ENCODE peak calls at places on chromosomes 7 and 10, in seven cellular contexts. V is AG04450, G is choroid plexus epithelial cell, T is endothelial cell, H is tibial artery, C is mucosa of descending colon, P is fibroblast of mammary gland. F is an unnamed sample.

GRCh38 chr7:135174941-135175340 is 4.4 kb upstream of the CYREN start:
- DNase-seq in V (no peak), G (no peak), T (no peak), H (no peak), C (no peak), P (no peak), F (no peak)

GRCh38 chr7:26553582-26553981 is 261.9 kb downstream of the SNX10 start:
- DNase-seq in V (no peak), G (no peak), T (no peak), H (no peak), C (no peak), P (no peak), F (no peak)

GRCh38 chr10:94314913-94315545 is 47.7 kb downstream of the NOC3L start:
- DNase-seq in V (no peak), G (peak; percentile 80), T (no peak), H (no peak), C (no peak), P (peak; percentile 66), F (no peak)

GRCh38 chr7:42065942-42066341 is 171.1 kb downstream of the GLI3 start:
- DNase-seq in V (no peak), G (peak; percentile 72), T (no peak), H (no peak), C (no peak), P (no peak), F (no peak)

GRCh38 chr7:96236198-96237039 is 85.5 kb downstream of the SLC25A13 start:
- DNase-seq in V (peak; percentile 88), G (peak; percentile 97), T (no peak), H (peak; percentile 66), C (no peak), P (peak; percentile 97), F (no peak)

GRCh38 chr7:81584667-81585066 is 185.2 kb downstream of the HGF start:
- DNase-seq in V (no peak), G (peak; percentile 57), T (no peak), H (no peak), C (no peak), P (peak; percentile 63), F (no peak)

GRCh38 chr10:46558411-46559185 is 2.1 kb upstream of the GPRIN2 start:
- DNase-seq in V (no peak), G (no peak), T (peak; percentile 3), H (peak; percentile 61), C (peak; percentile 23), P (no peak), F (peak; percentile 1)

GRCh38 chr7:143217806-143218205 is 4.0 kb upstream of the TAS2R40 start:
- DNase-seq in V (no peak), G (no peak), T (no peak), H (no peak), C (no peak), P (no peak), F (no peak)

GRCh38 chr10:113788604-113789083 is 37.2 kb downstream of the PLEKHS1 start:
- DNase-seq in V (peak; percentile 77), G (peak; percentile 94), T (no peak), H (no peak), C (no peak), P (peak; percentile 99), F (no peak)

GRCh38 chr10:86851329-86852207 is 95.1 kb downstream of the BMPR1A start:
- DNase-seq in V (peak; percentile 74), G (peak; percentile 71), T (no peak), H (no peak), C (no peak), P (peak; percentile 98), F (no peak)

GRCh38 chr10:78464856-78465221 is 431.2 kb downstream of the RPS24 start:
- DNase-seq in V (no peak), G (no peak), T (no peak), H (peak; percentile 43), C (no peak), P (no peak), F (peak; percentile 65)

GRCh38 chr10:124225468-124226270 is 132.3 kb upstream of the CHST15 start:
- DNase-seq in V (no peak), G (no peak), T (no peak), H (no peak), C (no peak), P (no peak), F (no peak)

GRCh38 chr10:33965795-33966581 is 631.5 kb upstream of the NRP1 start:
- DNase-seq in V (no peak), G (no peak), T (no peak), H (no peak), C (no peak), P (no peak), F (no peak)

GRCh38 chr10:12795318-12795717 is 206.2 kb downstream of the CCDC3 start:
- DNase-seq in V (no peak), G (no peak), T (no peak), H (no peak), C (no peak), P (no peak), F (no peak)

GRCh38 chr7:23334482-23335056 is 35.4 kb downstream of the MALSU1 start:
- DNase-seq in V (peak; percentile 91), G (peak; percentile 94), T (no peak), H (no peak), C (no peak), P (peak; percentile 99), F (no peak)

GRCh38 chr7:141102436-141102835 is 28.6 kb downstream of the TMEM178B start:
- DNase-seq in V (no peak), G (no peak), T (no peak), H (no peak), C (no peak), P (no peak), F (no peak)

GRCh38 chr10:78757542-78757941 is 311.2 kb upstream of the ZMIZ1 start:
- DNase-seq in V (peak; percentile 32), G (peak; percentile 61), T (no peak), H (no peak), C (no peak), P (peak; percentile 84), F (no peak)

DNA sequence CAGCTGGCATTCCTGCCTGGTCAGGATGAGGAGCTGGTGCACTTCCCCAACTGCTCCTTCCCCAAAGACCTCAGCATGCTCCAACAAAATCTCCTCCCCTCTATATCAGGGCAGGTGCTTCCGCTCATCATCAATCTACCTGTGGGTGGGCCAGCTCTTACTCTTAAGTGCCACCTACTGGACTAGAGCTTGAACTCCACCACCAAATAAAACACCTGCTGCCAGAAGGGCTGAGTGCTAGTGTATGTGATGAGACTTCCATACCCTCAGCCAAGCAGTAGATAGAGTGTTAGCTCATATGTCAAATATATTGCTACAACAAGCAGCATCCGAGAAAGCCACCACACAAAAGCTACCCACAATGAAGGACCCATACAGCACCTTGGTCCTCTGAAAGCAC is 264.3 kb downstream of the RNLS start:
- DNase-seq in V (no peak), G (peak; percentile 13), T (no peak), H (no peak), C (no peak), P (peak; percentile 6), F (no peak)
- TF ChIP-seq CTCF in V (no peak), G (peak; percentile 42), T (peak; percentile 33), H (no peak), C (no peak), P (peak; percentile 38), F (no peak)

GRCh38 chr10:67302701-67303100 is 376.9 kb downstream of the LRRTM3 start:
- DNase-seq in V (no peak), G (no peak), T (no peak), H (no peak), C (no peak), P (no peak), F (no peak)

GRCh38 chr10:67308912-67309311 is 383.1 kb downstream of the LRRTM3 start:
- DNase-seq in V (no peak), G (no peak), T (no peak), H (no peak), C (no peak), P (no peak), F (no peak)

DNA sequence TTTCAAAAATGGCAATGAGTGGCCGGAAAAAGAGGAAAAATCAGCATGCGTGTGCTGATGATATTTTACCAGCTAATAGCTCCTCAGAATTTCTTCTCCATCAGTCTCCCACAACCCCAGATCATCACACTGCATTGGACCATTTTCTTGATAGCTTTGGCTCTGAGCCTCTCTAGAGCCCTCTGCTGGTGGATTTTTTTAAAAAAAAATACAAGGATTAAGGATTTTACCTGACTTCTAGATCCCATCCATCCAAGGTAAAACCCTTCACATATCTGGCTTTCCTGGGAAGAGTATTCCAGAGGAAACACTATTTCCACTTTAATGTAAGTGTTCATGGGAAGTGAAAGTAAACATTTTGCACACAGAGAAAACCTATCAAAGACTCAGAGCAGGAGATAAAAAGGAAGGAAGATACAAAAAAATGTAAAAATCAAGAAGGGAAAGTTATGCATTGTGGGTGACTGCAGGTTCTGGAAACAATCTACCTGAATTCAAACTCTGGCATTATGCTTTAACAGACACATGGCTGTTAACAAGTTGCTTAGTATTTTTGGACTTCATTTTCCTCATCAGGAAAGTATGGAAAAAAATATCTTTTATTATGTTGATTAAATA is 380.9 kb downstream of the LRRTM3 start:
- DNase-seq in V (no peak), G (peak; percentile 31), T (no peak), H (no peak), C (no peak), P (no peak), F (no peak)
- TF ChIP-seq CTCF in V (peak; percentile 64), G (peak; percentile 57), T (peak; percentile 67), H (peak; percentile 6), C (no peak), P (peak; percentile 30), F (peak; percentile 69)

GRCh38 chr7:130413201-130413600 is 27.6 kb downstream of the CEP41 start:
- DNase-seq in V (no peak), G (no peak), T (no peak), H (no peak), C (no peak), P (no peak), F (no peak)

GRCh38 chr7:130415019-130415418 is 25.8 kb downstream of the CEP41 start:
- DNase-seq in V (no peak), G (no peak), T (no peak), H (no peak), C (no peak), P (no peak), F (no peak)

GRCh38 chr7:130409722-130410072 is 29.4 kb downstream of the CPA1 start:
- DNase-seq in V (no peak), G (no peak), T (no peak), H (no peak), C (no peak), P (no peak), F (no peak)

GRCh38 chr7:130409067-130409721 is 28.9 kb downstream of the CPA1 start:
- DNase-seq in V (no peak), G (peak; percentile 74), T (no peak), H (no peak), C (no peak), P (no peak), F (no peak)
- TF ChIP-seq CTCF in V (no peak), G (no peak), T (no peak), H (no peak), C (no peak), P (no peak), F (no peak)

GRCh38 chr10:112723876-112724275 is 226.2 kb upstream of the TCF7L2 start:
- DNase-seq in V (no peak), G (no peak), T (no peak), H (no peak), C (no peak), P (no peak), F (no peak)

GRCh38 chr10:112722758-112723157 is 227.3 kb upstream of the TCF7L2 start:
- DNase-seq in V (no peak), G (no peak), T (no peak), H (no peak), C (no peak), P (no peak), F (no peak)

GRCh38 chr10:112724404-112724991 is 225.5 kb upstream of the TCF7L2 start:
- DNase-seq in V (no peak), G (no peak), T (no peak), H (no peak), C (no peak), P (peak; percentile 73), F (no peak)

GRCh38 chr10:112720178-112720577 is 229.9 kb upstream of the TCF7L2 start:
- DNase-seq in V (no peak), G (no peak), T (no peak), H (no peak), C (no peak), P (no peak), F (no peak)

GRCh38 chr10:112721080-112721698 is 228.9 kb upstream of the TCF7L2 start:
- DNase-seq in V (no peak), G (peak; percentile 71), T (peak; percentile 30), H (no peak), C (no peak), P (peak; percentile 59), F (no peak)
- TF ChIP-seq CTCF in V (peak; percentile 73), G (peak; percentile 71), T (peak; percentile 54), H (peak; percentile 61), C (peak; percentile 39), P (peak; percentile 67), F (peak; percentile 71)